ENCODE peak calls at places on chromosomes 16 and 17, in seven cellular contexts. E, U, A, N, P, J and C are unnamed samples.

GRCh38 chr17:17738901-17739300 is 57.6 kb downstream of the RAI1 start:
- DNase-seq in J (no peak), U (peak; percentile 53), A (no peak), P (no peak), E (no peak), N (no peak), C (no peak)

GRCh38 chr16:4606354-4606753 is 8.3 kb downstream of the UBALD1 start:
- DNase-seq in U (no peak), A (peak; percentile 46), E (no peak), P (no peak), J (no peak), N (no peak), C (no peak)

GRCh38 chr16:25126820-25127232 is 15.3 kb downstream of the LCMT1 start:
- DNase-seq in N (peak; percentile 41), P (peak; percentile 35), J (no peak), A (no peak), E (peak; percentile 92), U (peak; percentile 49), C (peak; percentile 46)

GRCh38 chr16:89598199-89598598 is 15.2 kb upstream of the DPEP1 start:
- DNase-seq in N (peak; percentile 35), A (no peak), J (no peak), E (peak; percentile 49), P (no peak), U (no peak), C (peak; percentile 38)

GRCh38 chr17:58311429-58311894 is 17.1 kb downstream of the TSPOAP1 start:
- DNase-seq in U (no peak), J (no peak), E (no peak), P (no peak), A (peak; percentile 20), N (no peak), C (no peak)

GRCh38 chr17:82217530-82218204 is 5.0 kb upstream of the CCDC57 start:
- DNase-seq in A (peak; percentile 51), U (peak; percentile 88), N (no peak), J (no peak), E (peak; percentile 94), P (no peak), C (no peak)

GRCh38 chr17:72974605-72975232 is 117.8 kb downstream of the SLC39A11 start:
- DNase-seq in J (no peak), U (no peak), N (no peak), E (peak; percentile 76), P (no peak), A (no peak), C (no peak)

GRCh38 chr16:30523768-30524574 is 2.4 kb downstream of the ZNF768 start:
- DNase-seq in N (no peak), J (no peak), A (no peak), P (no peak), U (no peak), E (peak; percentile 16), C (no peak)

GRCh38 chr16:89146211-89147005 is 25.1 kb upstream of the CDH15 start:
- DNase-seq in U (no peak), N (no peak), E (no peak), P (no peak), A (no peak), J (no peak), C (no peak)

GRCh38 chr16:85872666-85873561 is 26.0 kb upstream of the IRF8 start:
- DNase-seq in U (no peak), J (no peak), E (no peak), A (no peak), N (no peak), P (no peak), C (no peak)

GRCh38 chr17:31857920-31858646 is 961 bp downstream of the COPRS start:
- DNase-seq in J (no peak), E (no peak), P (no peak), U (peak; percentile 2), A (no peak), N (no peak), C (no peak)

GRCh38 chr16:58628845-58629680 is 563 bp downstream of the CNOT1 start:
- DNase-seq in J (peak; percentile 47), N (peak; percentile 21), P (peak; percentile 64), U (peak; percentile 34), E (peak; percentile 43), A (peak; percentile 23), C (peak; percentile 77)